ENCODE peak calls at places on chromosomes 16 and 17, in seven cellular contexts. D is GM23248, L is A549, Q is HCT116, Y is IMR-90, F is heart right ventricle, A is adrenal gland. G is an unnamed sample.

GRCh38 chr17:11318207-11318606 is 77.2 kb downstream of the SHISA6 start:
- DNase-seq in D (no peak), Y (no peak), A (no peak), L (no peak), Q (no peak), F (no peak), G (no peak)

GRCh38 chr17:58377005-58377660 is 25.1 kb upstream of the SUPT4H1 start:
- DNase-seq in Q (peak), D (no peak), F (no peak), Y (no peak), A (no peak), L (no peak), G (no peak)

GRCh38 chr17:67080804-67081203 is 36.5 kb downstream of the CACNG1 start:
- DNase-seq in Y (no peak), L (no peak), F (no peak), D (no peak), A (no peak), Q (no peak), G (no peak)

GRCh38 chr17:61474235-61474927 is 22.2 kb downstream of the TBX4 start:
- DNase-seq in Y (peak), Q (no peak), A (no peak), L (no peak), D (peak), F (no peak), G (no peak)

GRCh38 chr16:71635632-71636031 is 9.6 kb downstream of the MARVELD3 start:
- DNase-seq in D (no peak), L (no peak), Q (no peak), A (no peak), Y (no peak), F (no peak), G (no peak)

GRCh38 chr17:33021731-33022408 is 30.2 kb downstream of the SPACA3 start:
- DNase-seq in L (no peak), Y (peak), F (no peak), D (no peak), Q (no peak), A (no peak), G (peak)

GRCh38 chr16:25135239-25135878 is 23.8 kb downstream of the LCMT1 start:
- DNase-seq in Q (no peak), D (peak), L (peak), F (no peak), Y (peak), A (no peak), G (no peak)

GRCh38 chr17:56987283-56987834 is 9.4 kb downstream of the SCPEP1 start:
- DNase-seq in L (no peak), A (no peak), Q (no peak), D (no peak), Y (no peak), F (no peak), G (no peak)

GRCh38 chr16:81585785-81586184 is 141.2 kb downstream of the CMIP start:
- DNase-seq in F (no peak), A (no peak), L (peak), Y (no peak), D (no peak), Q (peak), G (no peak)

GRCh38 chr17:81803728-81804558 is at the start of gene GCGR:
- DNase-seq in F (no peak), Q (no peak), D (no peak), A (no peak), Y (no peak), L (no peak), G (no peak)

GRCh38 chr17:56786989-56787482 is 46.7 kb downstream of the C17orf67 start:
- DNase-seq in Y (peak), D (peak), Q (peak), A (peak), L (peak), F (no peak), G (peak)

GRCh38 chr17:14429084-14429483 is 128.2 kb downstream of the HS3ST3B1 start:
- DNase-seq in D (no peak), A (no peak), F (no peak), Q (no peak), Y (no peak), L (no peak), G (no peak)

GRCh38 chr17:14427914-14428639 is 127.2 kb downstream of the HS3ST3B1 start:
- DNase-seq in Y (no peak), F (no peak), L (no peak), A (no peak), Q (no peak), D (no peak), G (no peak)

GRCh38 chr17:14434506-14434905 is 133.6 kb downstream of the HS3ST3B1 start:
- DNase-seq in Q (no peak), A (no peak), F (no peak), D (no peak), L (no peak), Y (no peak), G (no peak)

GRCh38 chr17:14432058-14432457 is 131.2 kb downstream of the HS3ST3B1 start:
- DNase-seq in A (no peak), Y (no peak), L (no peak), Q (no peak), F (no peak), D (no peak), G (no peak)

DNA sequence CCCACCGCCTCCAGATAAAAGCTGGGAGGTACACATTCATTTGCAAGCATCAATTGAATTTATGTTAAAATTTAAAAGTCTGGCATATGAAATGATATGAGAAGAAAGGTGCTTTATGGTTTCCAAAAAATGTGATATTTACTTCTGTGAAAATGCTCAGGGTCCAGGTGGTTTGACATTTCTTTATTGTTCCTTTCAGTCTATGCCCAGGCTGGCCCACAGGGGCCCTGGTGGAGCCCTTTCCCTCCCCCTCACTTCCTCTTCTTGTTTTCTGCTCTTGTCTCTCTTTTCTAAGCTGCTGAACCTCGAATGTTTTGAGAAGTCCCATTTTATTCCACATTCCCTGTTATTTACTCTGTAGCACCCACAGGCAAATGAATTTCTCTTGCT is 127.8 kb downstream of the HS3ST3B1 start:
- DNase-seq in F (no peak), Y (no peak), L (no peak), A (no peak), D (no peak), Q (no peak), G (no peak)
- H3K27ac ChIP-seq in F (no peak), Y (no peak), L (no peak), A (no peak), D (no peak), Q (no peak), G (no peak)

GRCh38 chr17:40557531-40558299 is 7.6 kb downstream of the CCR7 start:
- DNase-seq in A (no peak), D (no peak), L (no peak), Q (no peak), Y (no peak), F (no peak), G (peak)
- H3K27ac ChIP-seq in A (no peak), D (peak), L (peak), Q (no peak), Y (peak), F (peak), G (peak)

GRCh38 chr17:3896108-3897099 is 3.6 kb upstream of the CAMKK1 start:
- DNase-seq in L (no peak), A (peak), Y (no peak), Q (no peak), F (no peak), D (no peak), G (no peak)
- H3K27ac ChIP-seq in L (peak), A (no peak), Y (no peak), Q (no peak), F (peak), D (no peak), G (peak)

DNA sequence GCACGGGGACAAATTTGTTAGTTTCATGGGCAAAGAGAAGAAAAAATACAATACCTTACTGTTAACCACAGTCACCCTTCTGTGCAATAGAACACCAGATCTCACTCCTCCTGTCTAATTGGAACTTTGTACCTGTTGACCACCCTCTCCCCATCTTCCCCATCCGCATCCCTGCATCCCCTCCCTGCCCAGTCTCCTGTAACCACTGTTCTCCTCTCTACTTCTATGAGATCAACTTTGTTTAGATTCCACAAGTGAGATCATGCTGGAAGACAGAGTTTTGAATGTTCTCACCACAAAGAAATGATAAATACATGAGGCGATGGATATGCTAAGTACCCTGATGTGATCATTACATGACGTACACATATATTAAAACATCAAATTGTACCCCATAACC is 47.7 kb downstream of the CLEC16A start:
- DNase-seq in D (peak), F (no peak), Y (peak), Q (no peak), A (no peak), L (no peak), G (no peak)
- H3K27ac ChIP-seq in D (peak), F (no peak), Y (peak), Q (peak), A (no peak), L (peak), G (no peak)

DNA sequence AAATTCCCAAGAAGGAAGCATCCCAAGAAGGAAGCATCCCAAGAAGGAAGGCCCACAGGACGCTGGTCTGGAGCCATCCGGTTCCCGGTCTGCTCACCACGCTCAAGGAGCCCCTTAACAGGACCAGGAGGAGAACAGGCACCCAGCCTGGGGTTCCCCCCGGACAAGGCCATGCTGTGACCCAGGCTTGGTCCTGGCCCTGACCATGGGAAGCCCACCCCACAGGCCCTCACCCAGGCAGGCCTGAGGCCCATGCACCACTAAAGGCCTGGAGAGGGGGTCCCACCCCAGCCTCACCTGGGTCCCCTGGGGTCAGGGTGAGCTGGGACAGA is 340 bp upstream of the ENPP7 start:
- DNase-seq in Y (no peak), A (no peak), L (no peak), Q (no peak), D (no peak), F (no peak), G (no peak)
- H3K27ac ChIP-seq in Y (no peak), A (no peak), L (no peak), Q (no peak), D (no peak), F (no peak), G (no peak)

G was measured in coronary artery.